ENCODE peak calls at places on chromosomes 3 and 15, in nine cellular contexts. D is uterus, S is suprapubic skin, F is HCT116, Q is stomach, G is Peyer's patch, W is transverse colon, R is H54, Y is ovary. M is an unnamed sample.

GRCh38 chr15:39417351-39417750 is 163.5 kb upstream of the THBS1 start:
- DNase-seq in D (no peak), S (no peak), F (no peak), Q (no peak), G (no peak), W (no peak), R (no peak), Y (no peak), M (no peak)

GRCh38 chr15:76942331-76942730 is 10.8 kb downstream of the RCN2 start:
- DNase-seq in D (no peak), S (no peak), F (no peak), Q (no peak), G (no peak), W (no peak), R (no peak), Y (no peak), M (no peak)

GRCh38 chr3:35678552-35679220 is 39.4 kb downstream of the ARPP21 start:
- DNase-seq in D (no peak), S (no peak), F (no peak), Q (no peak), G (no peak), W (no peak), R (no peak), Y (no peak), M (no peak)

GRCh38 chr3:103810167-103810566 is 1375.4 kb downstream of the ZPLD1 start:
- DNase-seq in D (no peak), S (no peak), F (no peak), Q (no peak), G (no peak), W (no peak), R (no peak), Y (no peak), M (no peak)

GRCh38 chr15:74988007-74988800 is 7.2 kb upstream of the SCAMP5 start:
- DNase-seq in D (no peak), S (no peak), F (peak), Q (peak), G (peak), W (peak), R (no peak), Y (peak), M (peak)

GRCh38 chr15:61421470-61421869 is 192.4 kb upstream of the RORA start:
- DNase-seq in D (no peak), S (no peak), F (no peak), Q (no peak), G (no peak), W (no peak), R (no peak), Y (no peak), M (no peak)

GRCh38 chr3:33144433-33144832 is 30.6 kb downstream of the CRTAP start:
- DNase-seq in D (no peak), S (no peak), F (no peak), Q (no peak), G (no peak), W (no peak), R (no peak), Y (no peak), M (peak)

GRCh38 chr15:40763801-40764765 is at the start of gene GCHFR:
- DNase-seq in D (peak), S (peak), F (no peak), Q (peak), G (peak), W (peak), R (no peak), Y (peak), M (peak)

GRCh38 chr15:70504305-70504951 is 258.9 kb downstream of the UACA start:
- DNase-seq in D (peak), S (no peak), F (no peak), Q (peak), G (peak), W (peak), R (no peak), Y (peak), M (no peak)

GRCh38 chr15:79875213-79875612 is 21.6 kb downstream of the MTHFS start:
- DNase-seq in D (no peak), S (no peak), F (no peak), Q (no peak), G (no peak), W (no peak), R (no peak), Y (no peak), M (no peak)

GRCh38 chr3:8839607-8840325 is 70.4 kb upstream of the OXTR start:
- DNase-seq in D (no peak), S (no peak), F (no peak), Q (no peak), G (no peak), W (no peak), R (no peak), Y (no peak), M (no peak)

GRCh38 chr3:107884719-107885460 is 205.9 kb downstream of the CD47 start:
- DNase-seq in D (no peak), S (no peak), F (no peak), Q (no peak), G (no peak), W (no peak), R (no peak), Y (no peak), M (no peak)

GRCh38 chr3:17355591-17355990 is 386.8 kb downstream of the TBC1D5 start:
- DNase-seq in D (no peak), S (no peak), F (no peak), Q (no peak), G (no peak), W (no peak), R (no peak), Y (no peak), M (no peak)

GRCh38 chr15:77974098-77974414 is 103.5 kb downstream of the TBC1D2B start:
- DNase-seq in D (no peak), S (peak), F (no peak), Q (peak), G (no peak), W (peak), R (peak), Y (peak), M (no peak)

GRCh38 chr3:141840737-141841544 is 35.5 kb upstream of the ATP1B3 start:
- DNase-seq in D (no peak), S (peak), F (peak), Q (no peak), G (no peak), W (no peak), R (peak), Y (no peak), M (no peak)

GRCh38 chr15:76155742-76156141 is 96.0 kb downstream of the TMEM266 start:
- DNase-seq in D (no peak), S (no peak), F (no peak), Q (no peak), G (no peak), W (no peak), R (no peak), Y (no peak), M (no peak)

GRCh38 chr3:71219744-71220638 is 363.5 kb downstream of the FOXP1 start:
- DNase-seq in D (no peak), S (no peak), F (no peak), Q (no peak), G (no peak), W (no peak), R (no peak), Y (no peak), M (no peak)

GRCh38 chr3:193816656-193817311 is 223.8 kb downstream of the OPA1 start:
- DNase-seq in D (peak), S (no peak), F (no peak), Q (peak), G (peak), W (peak), R (no peak), Y (peak), M (no peak)

GRCh38 chr3:48140284-48140683 is 47.9 kb downstream of the CDC25A start:
- DNase-seq in D (no peak), S (no peak), F (no peak), Q (no peak), G (no peak), W (no peak), R (no peak), Y (no peak), M (no peak)

GRCh38 chr15:48532938-48533337 is 112.6 kb downstream of the FBN1 start:
- DNase-seq in D (no peak), S (no peak), F (no peak), Q (no peak), G (no peak), W (no peak), R (no peak), Y (no peak), M (no peak)

GRCh38 chr3:101351834-101352233 is 31.5 kb upstream of the IMPG2 start:
- DNase-seq in D (no peak), S (no peak), F (no peak), Q (no peak), G (no peak), W (no peak), R (no peak), Y (no peak), M (peak)

GRCh38 chr3:136899622-136900158 is 37.7 kb downstream of the NCK1 start:
- DNase-seq in D (no peak), S (no peak), F (no peak), Q (no peak), G (no peak), W (no peak), R (no peak), Y (no peak), M (peak)

GRCh38 chr3:4568831-4569230 is 75.7 kb downstream of the ITPR1 start:
- DNase-seq in D (no peak), S (no peak), F (no peak), Q (no peak), G (no peak), W (no peak), R (no peak), Y (no peak), M (no peak)

GRCh38 chr3:175001091-175001490 is 142.0 kb downstream of the NAALADL2 start:
- DNase-seq in D (no peak), S (no peak), F (no peak), Q (no peak), G (no peak), W (no peak), R (no peak), Y (no peak), M (no peak)

GRCh38 chr3:50164481-50164880 is 9.4 kb downstream of the SEMA3F start:
- DNase-seq in D (no peak), S (no peak), F (no peak), Q (no peak), G (no peak), W (no peak), R (no peak), Y (no peak), M (no peak)

GRCh38 chr3:50165388-50166308 is 10.5 kb downstream of the SEMA3F start:
- DNase-seq in D (no peak), S (no peak), F (no peak), Q (peak), G (peak), W (no peak), R (no peak), Y (peak), M (no peak)

GRCh38 chr3:50164984-50165383 is 9.9 kb downstream of the SEMA3F start:
- DNase-seq in D (no peak), S (no peak), F (no peak), Q (no peak), G (no peak), W (no peak), R (no peak), Y (no peak), M (no peak)

GRCh38 chr3:50163572-50163971 is 8.4 kb downstream of the SEMA3F start:
- DNase-seq in D (no peak), S (no peak), F (no peak), Q (no peak), G (no peak), W (no peak), R (no peak), Y (no peak), M (no peak)

GRCh38 chr3:50164056-50164455 is 8.9 kb downstream of the SEMA3F start:
- DNase-seq in D (peak), S (peak), F (no peak), Q (peak), G (peak), W (peak), R (peak), Y (peak), M (no peak)
- TF ChIP-seq POLR2A in D (no peak), S (no peak), F (no peak), Q (no peak), G (no peak), W (no peak), R (no peak), Y (no peak), M (no peak)

GRCh38 chr15:89526601-89527441 is 30.4 kb upstream of the RHCG start:
- DNase-seq in D (no peak), S (no peak), F (no peak), Q (no peak), G (no peak), W (no peak), R (no peak), Y (no peak), M (no peak)
- TF ChIP-seq POLR2A in D (no peak), S (no peak), F (no peak), Q (no peak), G (no peak), W (no peak), R (no peak), Y (no peak), M (no peak)

GRCh38 chr15:92809064-92809879 is 90.9 kb upstream of the CHD2 start:
- DNase-seq in D (peak), S (peak), F (peak), Q (peak), G (peak), W (peak), R (no peak), Y (peak), M (peak)
- TF ChIP-seq POLR2A in D (peak), S (peak), F (peak), Q (peak), G (peak), W (peak), R (peak), Y (peak), M (peak)

GRCh38 chr3:122387709-122388108 is 3.7 kb downstream of the FAM162A start:
- DNase-seq in D (no peak), S (no peak), F (no peak), Q (no peak), G (no peak), W (no peak), R (no peak), Y (no peak), M (no peak)

GRCh38 chr3:122389197-122389596 is 5.2 kb downstream of the FAM162A start:
- DNase-seq in D (no peak), S (no peak), F (no peak), Q (no peak), G (no peak), W (no peak), R (no peak), Y (no peak), M (no peak)

GRCh38 chr3:122389892-122390291 is 5.9 kb downstream of the FAM162A start:
- DNase-seq in D (no peak), S (no peak), F (no peak), Q (no peak), G (no peak), W (no peak), R (no peak), Y (no peak), M (no peak)

GRCh38 chr3:122382888-122383666 is at the start of gene MIX23:
- DNase-seq in D (peak), S (peak), F (peak), Q (peak), G (peak), W (peak), R (peak), Y (peak), M (peak)

GRCh38 chr3:122383915-122384697 is at the start of gene FAM162A:
- DNase-seq in D (peak), S (peak), F (peak), Q (peak), G (peak), W (peak), R (peak), Y (peak), M (peak)
- TF ChIP-seq POLR2A in D (peak), S (no peak), F (peak), Q (peak), G (peak), W (peak), R (peak), Y (peak), M (peak)

GRCh38 chr15:42056934-42057743 is 36.3 kb upstream of the PLA2G4E start:
- DNase-seq in D (no peak), S (peak), F (peak), Q (peak), G (peak), W (peak), R (peak), Y (peak), M (peak)
- TF ChIP-seq POLR2A in D (no peak), S (no peak), F (peak), Q (no peak), G (no peak), W (peak), R (peak), Y (no peak), M (no peak)

DNA sequence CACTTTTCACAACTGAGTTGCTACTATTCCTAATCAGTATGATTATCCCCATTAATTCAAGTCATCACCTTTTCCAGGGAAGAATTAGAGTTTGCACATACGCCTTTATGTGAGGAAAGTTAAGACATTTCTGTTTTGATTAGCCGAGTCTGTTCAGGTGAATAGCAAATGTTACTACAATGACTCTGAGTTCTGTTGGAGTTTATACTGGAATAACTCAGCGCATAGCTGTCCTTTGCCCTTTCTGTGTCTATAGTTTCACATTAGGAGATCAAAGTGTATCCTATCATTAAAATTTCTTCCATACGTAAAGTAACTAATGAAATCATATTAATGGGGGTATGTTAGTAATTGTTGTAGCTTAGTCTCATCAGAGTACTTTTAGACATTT is 4.9 kb downstream of the RAB8B start:
- DNase-seq in D (no peak), S (no peak), F (no peak), Q (no peak), G (no peak), W (no peak), R (no peak), Y (no peak), M (no peak)
- TF ChIP-seq POLR2A in D (no peak), S (no peak), F (no peak), Q (no peak), G (no peak), W (no peak), R (no peak), Y (no peak), M (no peak)

DNA sequence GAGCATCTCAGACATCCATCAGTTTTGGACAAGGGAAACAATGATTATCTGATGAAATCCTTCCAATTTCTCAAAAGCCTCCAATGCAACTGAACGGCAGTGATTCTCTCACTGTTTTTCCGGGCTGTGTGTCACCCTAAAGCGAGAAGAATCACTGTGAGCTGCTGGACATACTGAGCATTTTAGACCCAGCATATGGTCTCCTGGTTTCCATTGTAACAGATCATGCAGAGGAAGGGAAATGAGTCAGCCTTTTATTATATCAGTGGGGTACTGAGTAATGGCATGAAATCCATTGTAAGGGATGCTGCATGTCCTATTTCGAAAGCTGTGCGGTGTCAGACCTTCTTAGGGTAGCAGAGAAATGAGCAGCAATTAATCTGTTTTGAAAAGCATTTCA is 287.2 kb downstream of the IL5RA start:
- DNase-seq in D (no peak), S (no peak), F (no peak), Q (no peak), G (no peak), W (no peak), R (no peak), Y (no peak), M (no peak)
- TF ChIP-seq POLR2A in D (no peak), S (no peak), F (no peak), Q (no peak), G (no peak), W (no peak), R (no peak), Y (no peak), M (no peak)

DNA sequence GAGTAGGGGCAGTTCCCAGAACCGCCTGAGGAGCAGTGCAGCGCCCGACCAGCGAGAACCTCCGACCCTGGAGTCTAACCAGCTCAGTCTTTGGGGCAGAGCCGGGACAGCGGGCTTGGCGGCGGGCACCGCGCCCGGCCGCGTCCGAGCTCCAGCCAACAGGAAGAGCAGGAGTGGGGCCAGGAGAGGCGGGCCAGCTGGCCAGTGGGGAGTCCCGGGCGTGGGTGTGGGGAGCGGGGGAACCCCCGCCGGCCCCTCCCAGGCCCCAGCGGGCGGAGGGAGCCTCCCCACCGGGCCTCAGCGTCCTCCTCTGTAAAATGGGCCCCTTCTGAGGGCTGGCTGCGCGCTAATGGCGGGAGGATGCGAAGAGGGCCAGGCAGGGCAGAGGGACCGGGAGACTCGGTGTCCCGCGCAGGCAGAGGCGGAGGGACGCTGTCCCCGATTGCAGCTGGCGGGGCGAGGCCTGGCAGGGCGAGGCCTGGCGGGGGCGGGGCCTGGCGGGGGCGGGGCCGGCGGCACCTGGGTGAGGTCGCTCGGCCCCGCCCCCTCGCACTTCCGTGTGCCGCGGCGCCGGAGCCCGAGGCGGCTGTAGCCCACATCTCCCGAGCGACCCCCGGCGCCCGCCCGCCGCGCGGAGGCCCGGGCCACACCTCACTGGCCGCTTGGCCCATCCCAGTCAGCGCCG is at the start of gene PRKCD:
- DNase-seq in D (peak), S (peak), F (peak), Q (peak), G (peak), W (peak), R (peak), Y (peak), M (peak)
- TF ChIP-seq POLR2A in D (no peak), S (no peak), F (no peak), Q (no peak), G (peak), W (peak), R (peak), Y (peak), M (no peak)

GRCh38 chr15:36948982-36949381 is 151.4 kb downstream of the MEIS2 start:
- DNase-seq in D (no peak), S (no peak), F (no peak), Q (no peak), G (no peak), W (no peak), R (no peak), Y (no peak), M (no peak)

GRCh38 chr15:36950371-36950770 is 150.0 kb downstream of the MEIS2 start:
- DNase-seq in D (no peak), S (no peak), F (no peak), Q (no peak), G (no peak), W (no peak), R (no peak), Y (no peak), M (no peak)

GRCh38 chr15:36951747-36952247 is 148.6 kb downstream of the MEIS2 start:
- DNase-seq in D (no peak), S (no peak), F (no peak), Q (no peak), G (no peak), W (no peak), R (peak), Y (no peak), M (no peak)

GRCh38 chr15:36954486-36954885 is 145.9 kb downstream of the MEIS2 start:
- DNase-seq in D (no peak), S (no peak), F (no peak), Q (no peak), G (no peak), W (no peak), R (no peak), Y (no peak), M (no peak)

GRCh38 chr15:36953346-36953745 is 147.0 kb downstream of the MEIS2 start:
- DNase-seq in D (no peak), S (no peak), F (no peak), Q (no peak), G (no peak), W (no peak), R (no peak), Y (no peak), M (no peak)
- TF ChIP-seq POLR2A in D (no peak), S (no peak), F (no peak), Q (no peak), G (no peak), W (no peak), R (no peak), Y (no peak), M (no peak)

GRCh38 chr3:172040078-172040975 is 949 bp downstream of the FNDC3B start:
- DNase-seq in D (peak), S (peak), F (peak), Q (peak), G (peak), W (peak), R (peak), Y (peak), M (peak)
- TF ChIP-seq POLR2A in D (peak), S (no peak), F (no peak), Q (no peak), G (peak), W (no peak), R (peak), Y (peak), M (no peak)